ENCODE peak calls at places on chromosomes 12 and 14, in five cellular contexts. F is endodermal cell, K is heart right ventricle, L is upper lobe of right lung, H is fibroblast of lung. A is an unnamed sample. For H3K9me3, the result is how much of the 10 kb centered on the place peaks cover.

GRCh38 chr14:33943081-33943480 is 7.8 kb downstream of the EGLN3 start:
- DNase-seq in F (no peak), K (no peak), L (no peak), H (no peak), A (no peak)

GRCh38 chr12:96907681-96908163 is 665 bp downstream of the NEDD1 start:
- DNase-seq in F (peak), K (no peak), L (no peak), H (peak), A (peak)

GRCh38 chr14:31843361-31844091 is 233.6 kb upstream of the ARHGAP5 start:
- DNase-seq in F (no peak), K (no peak), L (no peak), H (peak), A (no peak)

GRCh38 chr12:132397152-132397933 is 68.0 kb upstream of the GALNT9 start:
- DNase-seq in F (no peak), K (no peak), L (no peak), H (no peak), A (no peak)

GRCh38 chr14:99120147-99121026 is 151.6 kb downstream of the BCL11B start:
- DNase-seq in F (peak), K (no peak), L (no peak), H (no peak), A (no peak)

GRCh38 chr12:45745861-45746277 is 16.4 kb downstream of the ARID2 start:
- DNase-seq in F (no peak), K (no peak), L (no peak), H (peak), A (no peak)

GRCh38 chr14:73344304-73344703 is 107.0 kb downstream of the PAPLN start:
- DNase-seq in F (no peak), K (no peak), L (no peak), H (no peak), A (no peak)

GRCh38 chr12:51389302-51389999 is 1.8 kb downstream of the GALNT6 start:
- DNase-seq in F (peak), K (no peak), L (no peak), H (peak), A (no peak)

GRCh38 chr12:119024226-119024810 is 43.0 kb downstream of the SRRM4 start:
- DNase-seq in F (no peak), K (no peak), L (no peak), H (no peak), A (no peak)

GRCh38 chr12:45122776-45123380 is 72.0 kb upstream of the DBX2 start:
- DNase-seq in F (peak), K (no peak), L (no peak), H (peak), A (no peak)

GRCh38 chr12:3913278-3913677 is 40.1 kb upstream of the PARP11 start:
- DNase-seq in F (no peak), K (no peak), L (no peak), H (no peak), A (no peak)

GRCh38 chr12:95473440-95473946 is 459 bp upstream of the METAP2 start:
- DNase-seq in F (no peak), K (no peak), L (no peak), H (peak), A (no peak)

GRCh38 chr14:31964979-31965734 is 111.9 kb upstream of the ARHGAP5 start:
- DNase-seq in F (no peak), K (no peak), L (no peak), H (peak), A (no peak)

GRCh38 chr14:58077621-58078020 is 74.4 kb downstream of the ARMH4 start:
- DNase-seq in F (no peak), K (no peak), L (no peak), H (peak), A (no peak)

GRCh38 chr14:68780358-68781160 is 12.3 kb downstream of the ZFP36L1 start:
- DNase-seq in F (peak), K (peak), L (peak), H (peak), A (no peak)

GRCh38 chr12:111775205-111776193 is 8.8 kb downstream of the ALDH2 start:
- DNase-seq in F (peak), K (peak), L (peak), H (peak), A (no peak)

GRCh38 chr14:73712540-73713141 is 1.5 kb downstream of the PNMA1 start:
- DNase-seq in F (peak), K (no peak), L (no peak), H (peak), A (no peak)

GRCh38 chr14:96631030-96631429 is 128.8 kb downstream of the PAPOLA start:
- DNase-seq in F (no peak), K (no peak), L (no peak), H (no peak), A (no peak)

GRCh38 chr12:67977668-67978067 is 11.6 kb upstream of the IFNG-AS1 start:
- DNase-seq in F (no peak), K (no peak), L (no peak), H (no peak), A (no peak)

GRCh38 chr14:55780156-55780946 is 200.3 kb downstream of the KTN1 start:
- DNase-seq in F (no peak), K (no peak), L (no peak), H (peak), A (no peak)

GRCh38 chr14:73741876-73742519 is 27.8 kb upstream of the PNMA1 start:
- DNase-seq in F (peak), K (no peak), L (no peak), H (no peak), A (no peak)

GRCh38 chr14:73295198-73295796 is 58.0 kb downstream of the PAPLN start:
- DNase-seq in F (no peak), K (no peak), L (no peak), H (peak), A (no peak)

GRCh38 chr12:4900327-4900726 is 9.4 kb upstream of the KCNA1 start:
- DNase-seq in F (no peak), K (no peak), L (no peak), H (peak), A (no peak)

GRCh38 chr12:66902020-66902419 is 223.1 kb upstream of the GRIP1 start:
- DNase-seq in F (no peak), K (no peak), L (no peak), H (no peak), A (no peak)

GRCh38 chr12:90940872-90941499 is 14.0 kb downstream of the CCER1 start:
- DNase-seq in F (no peak), K (no peak), L (no peak), H (peak), A (no peak)

GRCh38 chr14:100692859-100693558 is 33.7 kb upstream of the DLK1 start:
- DNase-seq in F (peak), K (no peak), L (peak), H (peak), A (no peak)

GRCh38 chr12:93704122-93704521 is 26.9 kb downstream of the CRADD start:
- DNase-seq in F (no peak), K (no peak), L (no peak), H (no peak), A (no peak)

GRCh38 chr12:59314209-59314608 is 281.6 kb upstream of the SLC16A7 start:
- DNase-seq in F (no peak), K (no peak), L (no peak), H (no peak), A (no peak)

GRCh38 chr12:57904848-57905811 is 36.2 kb upstream of the ATP23 start:
- DNase-seq in F (peak), K (peak), L (peak), H (peak), A (peak)

GRCh38 chr14:105850853-105851581 is 324.6 kb downstream of the TMEM121 start:
- DNase-seq in F (peak), K (no peak), L (no peak), H (no peak), A (no peak)

GRCh38 chr12:40688085-40688725 is 4.0 kb upstream of the CNTN1 start:
- DNase-seq in F (no peak), K (no peak), L (no peak), H (no peak), A (no peak)

GRCh38 chr14:77302926-77303325 is 17.8 kb downstream of the POMT2 start:
- DNase-seq in F (no peak), K (no peak), L (no peak), H (peak), A (no peak)

GRCh38 chr14:66359500-66359899 is 126.7 kb upstream of the CCDC196 start:
- DNase-seq in F (no peak), K (no peak), L (no peak), H (peak), A (peak)

GRCh38 chr12:115249878-115250277 is 565.9 kb upstream of the TBX3 start:
- DNase-seq in F (no peak), K (no peak), L (no peak), H (no peak), A (no peak)

GRCh38 chr12:87381747-87382146 is 647.5 kb downstream of the C12orf50 start:
- DNase-seq in F (no peak), K (no peak), L (no peak), H (no peak), A (no peak)

GRCh38 chr12:87378526-87378925 is 650.7 kb downstream of the C12orf50 start:
- DNase-seq in F (no peak), K (no peak), L (no peak), H (no peak), A (no peak)

DNA sequence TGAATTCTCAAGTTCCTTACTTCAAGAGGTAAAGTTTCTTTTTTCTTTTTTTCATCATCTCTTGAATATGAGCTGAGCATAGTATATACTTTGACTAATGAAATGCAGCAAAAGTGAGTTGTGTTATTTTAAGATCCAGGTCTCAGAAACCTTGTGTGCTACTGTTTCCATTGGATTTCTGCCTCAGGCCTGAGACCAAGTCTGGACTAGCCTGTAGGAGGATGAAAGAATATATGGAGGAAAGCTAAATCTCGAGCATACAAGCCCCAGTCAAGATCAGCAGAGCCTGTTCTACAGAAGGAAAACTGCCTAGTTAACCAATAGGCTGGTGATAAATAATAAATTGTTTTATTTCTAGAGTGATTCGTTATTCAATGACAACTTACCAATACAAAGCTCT is 652.5 kb downstream of the C12orf50 start:
- DNase-seq in F (no peak), K (no peak), L (no peak), H (no peak), A (no peak)
- H3K9me3 ChIP-seq in F (under half), K (under half), L (under half), H (under half), A (under half)

GRCh38 chr14:104199266-104199665 is 60.9 kb downstream of the KIF26A start:
- DNase-seq in F (no peak), K (no peak), L (no peak), H (no peak), A (no peak)

GRCh38 chr14:104195854-104196253 is 57.5 kb downstream of the KIF26A start:
- DNase-seq in F (no peak), K (no peak), L (no peak), H (no peak), A (no peak)

GRCh38 chr14:104195361-104195760 is 57.0 kb downstream of the KIF26A start:
- DNase-seq in F (no peak), K (no peak), L (no peak), H (no peak), A (no peak)

GRCh38 chr14:104196461-104197180 is 58.2 kb downstream of the KIF26A start:
- DNase-seq in F (no peak), K (no peak), L (no peak), H (no peak), A (no peak)

GRCh38 chr14:104197449-104198247 is 59.3 kb downstream of the KIF26A start:
- DNase-seq in F (no peak), K (no peak), L (no peak), H (no peak), A (no peak)
- H3K9me3 ChIP-seq in F (under half), K (under half), L (under half), H (under half), A (under half)

DNA sequence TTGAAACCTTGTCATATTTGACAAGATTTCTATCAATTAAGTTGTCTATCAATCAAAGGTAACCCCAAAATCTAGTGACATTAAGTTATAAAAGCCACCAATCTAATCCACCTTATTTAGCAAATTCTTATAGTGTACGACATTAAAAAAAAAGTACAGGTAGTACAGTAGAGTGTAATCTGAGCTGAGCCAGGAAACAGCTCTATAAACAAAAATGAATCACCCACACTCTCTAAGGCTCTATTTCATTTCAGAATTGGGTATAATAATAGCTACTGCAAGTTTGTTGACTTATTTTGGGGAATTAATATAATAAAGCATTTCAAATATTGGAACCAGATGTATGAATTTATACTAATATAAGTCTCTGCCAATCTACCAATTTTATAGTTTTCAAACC is 342.4 kb upstream of the FLRT2 start:
- DNase-seq in F (no peak), K (no peak), L (no peak), H (no peak), A (no peak)
- H3K9me3 ChIP-seq in F (under half), K (under half), L (under half), H (under half), A (under half)

GRCh38 chr12:34302131-34302885 is 280.0 kb downstream of the ALG10 start:
- DNase-seq in F (no peak), K (no peak), L (no peak), H (no peak), A (no peak)

GRCh38 chr12:34303091-34303870 is 281.0 kb downstream of the ALG10 start:
- DNase-seq in F (no peak), K (no peak), L (no peak), H (no peak), A (no peak)

GRCh38 chr12:34305176-34305575 is 282.9 kb downstream of the ALG10 start:
- DNase-seq in F (no peak), K (no peak), L (no peak), H (no peak), A (no peak)

GRCh38 chr12:34304546-34304945 is 282.2 kb downstream of the ALG10 start:
- DNase-seq in F (no peak), K (no peak), L (no peak), H (no peak), A (no peak)

GRCh38 chr12:34304001-34304400 is 281.7 kb downstream of the ALG10 start:
- DNase-seq in F (no peak), K (no peak), L (no peak), H (no peak), A (no peak)
- H3K9me3 ChIP-seq in F (half or more), K (under half), L (under half), H (under half), A (under half)